ENCODE peak calls at places on chromosomes 4 and X, in eight cellular contexts. J is AG04450, F is kidney, Y is heart right ventricle, K is gastrocnemius medialis, T is left lung, W is A549, L is psoas muscle. E is an unnamed sample.

GRCh38 chr4:38565271-38566199 is 98.5 kb upstream of the KLF3 start:
- DNase-seq in J (peak; percentile 49), F (no peak), Y (peak; percentile 30), K (no peak), T (no peak), W (peak; percentile 11), L (no peak), E (peak; percentile 55)

GRCh38 chr4:123304151-123305021 is 92.2 kb upstream of the SPRY1 start:
- DNase-seq in J (no peak), F (no peak), Y (no peak), K (no peak), T (no peak), W (no peak), L (peak; percentile 26), E (no peak)

GRCh38 chr4:128386761-128387599 is 99.4 kb upstream of the PGRMC2 start:
- DNase-seq in J (peak; percentile 91), F (peak; percentile 97), Y (peak; percentile 84), K (peak; percentile 97), T (peak; percentile 85), W (peak; percentile 90), L (peak; percentile 93), E (peak; percentile 93)

GRCh38 chr4:122542411-122543236 is 78.2 kb downstream of the IL21 start:
- DNase-seq in J (peak; percentile 7), F (no peak), Y (no peak), K (no peak), T (no peak), W (no peak), L (no peak), E (no peak)

GRCh38 chr4:26687728-26688127 is 103.8 kb downstream of the TBC1D19 start:
- DNase-seq in J (peak; percentile 70), F (no peak), Y (no peak), K (no peak), T (no peak), W (no peak), L (no peak), E (no peak)

GRCh38 chrX:35149517-35149916 is 206.9 kb downstream of the FAM47B start:
- DNase-seq in J (no peak), F (no peak), Y (no peak), K (no peak), T (no peak), W (no peak), L (no peak), E (no peak)

GRCh38 chr4:123701046-123701445 is 304.5 kb downstream of the SPRY1 start:
- DNase-seq in J (no peak), F (no peak), Y (no peak), K (no peak), T (no peak), W (no peak), L (no peak), E (no peak)

GRCh38 chr4:119337010-119337409 is 15.1 kb upstream of the FABP2 start:
- DNase-seq in J (no peak), F (no peak), Y (no peak), K (no peak), T (no peak), W (no peak), L (no peak), E (no peak)

GRCh38 chr4:186104895-186105720 is 604 bp downstream of the FAM149A start:
- DNase-seq in J (no peak), F (peak; percentile 88), Y (peak; percentile 27), K (no peak), T (no peak), W (no peak), L (peak; percentile 21), E (peak; percentile 29)

GRCh38 chrX:12789976-12790375 is 1.2 kb upstream of the PRPS2 start:
- DNase-seq in J (no peak), F (no peak), Y (no peak), K (no peak), T (no peak), W (no peak), L (no peak), E (no peak)

GRCh38 chrX:39613508-39613921 is 484.2 kb downstream of the BCOR start:
- DNase-seq in J (no peak), F (peak; percentile 87), Y (peak; percentile 19), K (peak; percentile 53), T (no peak), W (no peak), L (peak; percentile 27), E (peak; percentile 4)

GRCh38 chrX:72477787-72478186 is 94.9 kb downstream of the HDAC8 start:
- DNase-seq in J (no peak), F (no peak), Y (no peak), K (no peak), T (no peak), W (no peak), L (no peak), E (no peak)

GRCh38 chr4:94889961-94890360 is 132.2 kb downstream of the BMPR1B start:
- DNase-seq in J (peak; percentile 42), F (no peak), Y (no peak), K (no peak), T (no peak), W (no peak), L (no peak), E (no peak)

GRCh38 chrX:31420302-31420701 is 348.5 kb upstream of the FTHL17 start:
- DNase-seq in J (no peak), F (no peak), Y (no peak), K (no peak), T (no peak), W (no peak), L (no peak), E (no peak)

GRCh38 chrX:8748855-8749254 is 16.9 kb upstream of the ANOS1 start:
- DNase-seq in J (no peak), F (no peak), Y (no peak), K (no peak), T (no peak), W (peak; percentile 39), L (no peak), E (no peak)

GRCh38 chrX:4805559-4805958 is 1092.1 kb upstream of the PRKX start:
- DNase-seq in J (no peak), F (no peak), Y (no peak), K (no peak), T (no peak), W (no peak), L (no peak), E (no peak)

GRCh38 chr4:81523672-81524436 is 52.1 kb upstream of the RASGEF1B start:
- DNase-seq in J (no peak), F (no peak), Y (no peak), K (no peak), T (no peak), W (no peak), L (no peak), E (no peak)

GRCh38 chr4:185640809-185641675 is 105.7 kb upstream of the PDLIM3 start:
- DNase-seq in J (peak; percentile 41), F (no peak), Y (no peak), K (no peak), T (no peak), W (peak; percentile 70), L (no peak), E (peak; percentile 55)

GRCh38 chr4:152968806-152969394 is 32.8 kb downstream of the FHDC1 start:
- DNase-seq in J (no peak), F (no peak), Y (no peak), K (no peak), T (no peak), W (no peak), L (no peak), E (peak; percentile 60)

GRCh38 chrX:136525738-136526606 is 6.0 kb upstream of the VGLL1 start:
- DNase-seq in J (peak; percentile 63), F (peak; percentile 68), Y (peak; percentile 49), K (peak; percentile 86), T (peak; percentile 59), W (peak; percentile 20), L (peak; percentile 71), E (peak; percentile 36)

GRCh38 chr4:82705881-82706280 is 92.7 kb downstream of the SCD5 start:
- DNase-seq in J (no peak), F (no peak), Y (no peak), K (no peak), T (no peak), W (no peak), L (no peak), E (no peak)
- H3K27ac ChIP-seq in J (no peak overlapping the region), F (no peak overlapping the region), Y (no peak overlapping the region), K (no peak overlapping the region), T (no peak overlapping the region), W (no peak overlapping the region), L (no peak overlapping the region), E (no peak overlapping the region)

GRCh38 chr4:168409089-168409801 is 71.0 kb downstream of the DDX60L start:
- DNase-seq in J (no peak), F (no peak), Y (no peak), K (no peak), T (no peak), W (peak; percentile 19), L (no peak), E (no peak)

GRCh38 chr4:168410681-168411080 is 69.6 kb downstream of the DDX60L start:
- DNase-seq in J (no peak), F (no peak), Y (no peak), K (no peak), T (no peak), W (no peak), L (no peak), E (no peak)

GRCh38 chr4:168411318-168412150 is 68.8 kb downstream of the DDX60L start:
- DNase-seq in J (peak; percentile 20), F (no peak), Y (no peak), K (no peak), T (no peak), W (no peak), L (no peak), E (no peak)

DNA sequence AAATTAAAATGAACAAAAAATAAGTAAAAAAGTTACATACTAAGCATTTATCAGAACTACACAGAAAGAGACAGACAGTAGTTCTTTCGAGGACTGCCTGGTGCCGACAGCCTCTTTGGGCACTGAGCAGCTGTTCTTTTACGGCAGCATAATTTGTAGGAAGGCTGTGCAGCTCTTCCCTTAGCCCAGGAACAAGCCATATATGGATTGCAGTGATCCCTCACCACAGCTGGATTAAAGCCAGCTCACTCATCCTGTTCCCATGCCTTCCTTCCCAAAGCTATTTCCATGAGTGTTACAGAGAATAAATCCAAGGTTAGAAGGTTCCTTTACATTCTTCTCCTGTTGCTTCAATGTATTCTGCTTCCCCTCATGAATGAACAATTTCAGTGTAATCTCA is 71.7 kb downstream of the DDX60L start:
- DNase-seq in J (peak; percentile 97), F (no peak), Y (no peak), K (peak; percentile 74), T (no peak), W (peak; percentile 79), L (peak; percentile 38), E (peak; percentile 46)
- H3K4me3 ChIP-seq in J (no peak overlapping the region), F (peak overlapping the region; percentile 18), Y (no peak overlapping the region), K (peak overlapping the region; percentile 3), T (no peak overlapping the region), W (no peak overlapping the region), L (no peak overlapping the region), E (no peak overlapping the region)

GRCh38 chrX:38018734-38019410 is 12.5 kb downstream of the SYTL5 start:
- DNase-seq in J (no peak), F (peak; percentile 61), Y (no peak), K (no peak), T (no peak), W (no peak), L (no peak), E (no peak)
- TF ChIP-seq CTCF in J (no peak), F (no peak), Y (no peak), K (no peak), T (no peak), W (no peak), L (no peak), E (no peak)

DNA sequence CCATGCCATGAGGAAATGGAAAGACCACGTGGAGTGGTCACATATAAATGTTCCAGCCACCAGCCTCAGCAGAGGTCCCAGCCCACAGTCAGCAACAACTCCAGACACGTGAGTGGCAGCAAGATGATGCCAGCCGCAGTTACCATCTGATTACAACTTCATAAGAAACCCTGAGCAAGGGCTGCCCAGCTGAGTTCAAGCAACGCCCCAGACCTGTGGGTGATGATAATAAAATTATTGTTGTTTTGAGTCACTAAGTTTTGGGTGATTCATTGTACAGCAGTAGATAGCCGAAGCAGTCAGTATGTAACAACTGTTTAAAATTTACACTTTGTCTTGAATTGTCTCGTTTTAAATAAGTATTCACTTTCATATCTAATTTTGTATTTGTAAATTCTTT is 5.8 kb upstream of the CCNG2 start:
- DNase-seq in J (no peak), F (no peak), Y (no peak), K (no peak), T (no peak), W (no peak), L (no peak), E (no peak)
- H3K27ac ChIP-seq in J (no peak overlapping the region), F (no peak overlapping the region), Y (no peak overlapping the region), K (no peak overlapping the region), T (no peak overlapping the region), W (no peak overlapping the region), L (no peak overlapping the region), E (no peak overlapping the region)

E was measured in prostate gland.